ENCODE peak calls at places on chromosomes 5 and 9, in eight cellular contexts. Q is mammary epithelial cell, W is progenitor cell of endocrine pancreas, N is bronchial epithelial cell, X is IMR-90, S is tibial artery, L is AG09309, F is body of pancreas. Z is an unnamed sample.

GRCh38 chr9:5949103-5949699 is 58.5 kb downstream of the MLANA start:
- DNase-seq in Q (peak), W (no peak), N (peak), X (peak), S (no peak), L (no peak), F (no peak), Z (no peak)

GRCh38 chr5:123582570-123583293 is 70.8 kb downstream of the CSNK1G3 start:
- DNase-seq in Q (no peak), W (no peak), N (peak), X (no peak), S (no peak), L (no peak), F (no peak), Z (no peak)

GRCh38 chr5:179772355-179772754 is 21.4 kb upstream of the LTC4S start:
- DNase-seq in Q (no peak), W (no peak), N (no peak), X (no peak), S (no peak), L (no peak), F (no peak), Z (no peak)

GRCh38 chr9:73683862-73684591 is 532.4 kb downstream of the ANXA1 start:
- DNase-seq in Q (peak), W (no peak), N (peak), X (no peak), S (no peak), L (no peak), F (no peak), Z (peak)

GRCh38 chr5:15550502-15551115 is 50.6 kb downstream of the FBXL7 start:
- DNase-seq in Q (peak), W (no peak), N (peak), X (peak), S (no peak), L (no peak), F (no peak), Z (no peak)

GRCh38 chr5:59893061-59893435 is 478 bp downstream of the PDE4D start:
- DNase-seq in Q (no peak), W (no peak), N (no peak), X (no peak), S (no peak), L (no peak), F (peak), Z (no peak)

GRCh38 chr5:171310816-171311697 is 2.0 kb downstream of the TLX3 start:
- DNase-seq in Q (peak), W (no peak), N (no peak), X (peak), S (no peak), L (no peak), F (no peak), Z (no peak)

GRCh38 chr9:91034521-91034920 is 232.9 kb downstream of the SYK start:
- DNase-seq in Q (peak), W (no peak), N (peak), X (no peak), S (no peak), L (no peak), F (no peak), Z (no peak)

GRCh38 chr5:1288439-1289335 is 6.2 kb downstream of the TERT start:
- DNase-seq in Q (no peak), W (no peak), N (no peak), X (no peak), S (no peak), L (no peak), F (no peak), Z (no peak)

GRCh38 chr5:139694556-139695182 is 46.5 kb downstream of the CXXC5 start:
- DNase-seq in Q (no peak), W (no peak), N (no peak), X (peak), S (no peak), L (no peak), F (no peak), Z (no peak)

GRCh38 chr9:122053546-122053945 is 39.6 kb downstream of the TTLL11 start:
- DNase-seq in Q (no peak), W (no peak), N (no peak), X (no peak), S (no peak), L (no peak), F (no peak), Z (no peak)

GRCh38 chr5:138163721-138164120 is 14.7 kb downstream of the BRD8 start:
- DNase-seq in Q (no peak), W (no peak), N (no peak), X (no peak), S (no peak), L (no peak), F (no peak), Z (no peak)

GRCh38 chr9:127122176-127123151 is at the start of gene ANGPTL2:
- DNase-seq in Q (peak), W (peak), N (peak), X (peak), S (peak), L (peak), F (peak), Z (peak)

GRCh38 chr5:83827111-83827541 is 106.5 kb upstream of the HAPLN1 start:
- DNase-seq in Q (peak), W (no peak), N (peak), X (peak), S (no peak), L (peak), F (no peak), Z (peak)

GRCh38 chr5:74034738-74035137 is 408.7 kb downstream of the ARHGEF28 start:
- DNase-seq in Q (peak), W (no peak), N (peak), X (peak), S (no peak), L (peak), F (no peak), Z (no peak)

GRCh38 chr5:151174612-151175101 is 17.1 kb upstream of the ANXA6 start:
- DNase-seq in Q (no peak), W (no peak), N (no peak), X (no peak), S (no peak), L (no peak), F (peak), Z (no peak)

GRCh38 chr9:93649610-93650261 is 73.4 kb downstream of the PHF2 start:
- DNase-seq in Q (no peak), W (no peak), N (no peak), X (peak), S (no peak), L (no peak), F (no peak), Z (no peak)

GRCh38 chr5:175246242-175246891 is 197.6 kb downstream of the DRD1 start:
- DNase-seq in Q (peak), W (no peak), N (peak), X (peak), S (peak), L (peak), F (no peak), Z (peak)

GRCh38 chr9:98104445-98104881 is 14.6 kb downstream of the TRIM14 start:
- DNase-seq in Q (no peak), W (no peak), N (no peak), X (no peak), S (no peak), L (no peak), F (no peak), Z (no peak)

GRCh38 chr5:177356756-177357458 is 817 bp upstream of the RGS14 start:
- DNase-seq in Q (no peak), W (no peak), N (no peak), X (no peak), S (no peak), L (no peak), F (no peak), Z (no peak)

GRCh38 chr9:132651259-132651658 is 18.5 kb downstream of the DDX31 start:
- DNase-seq in Q (peak), W (no peak), N (peak), X (peak), S (no peak), L (peak), F (no peak), Z (peak)
- TF ChIP-seq CTCF in Q (peak), W (peak), N (peak), X (peak), S (no peak), L (peak), F (peak), Z (peak)

GRCh38 chr9:84937086-84937670 is 267.6 kb downstream of the NTRK2 start:
- DNase-seq in Q (no peak), W (no peak), N (no peak), X (no peak), S (no peak), L (no peak), F (no peak), Z (no peak)

GRCh38 chr9:84935528-84936117 is 266.1 kb downstream of the NTRK2 start:
- DNase-seq in Q (no peak), W (no peak), N (no peak), X (no peak), S (no peak), L (no peak), F (no peak), Z (no peak)

GRCh38 chr9:84928419-84928818 is 258.9 kb downstream of the NTRK2 start:
- DNase-seq in Q (no peak), W (no peak), N (no peak), X (no peak), S (no peak), L (no peak), F (no peak), Z (no peak)

GRCh38 chr9:84929068-84929467 is 259.5 kb downstream of the NTRK2 start:
- DNase-seq in Q (no peak), W (no peak), N (no peak), X (no peak), S (no peak), L (no peak), F (no peak), Z (no peak)

GRCh38 chr9:84932915-84933527 is 263.5 kb downstream of the NTRK2 start:
- DNase-seq in Q (peak), W (no peak), N (peak), X (no peak), S (no peak), L (no peak), F (no peak), Z (no peak)
- TF ChIP-seq CTCF in Q (peak), W (peak), N (peak), X (no peak), S (peak), L (peak), F (no peak), Z (no peak)

GRCh38 chr5:40479939-40480338 is 199.8 kb upstream of the PTGER4 start:
- DNase-seq in Q (no peak), W (no peak), N (no peak), X (no peak), S (no peak), L (no peak), F (no peak), Z (no peak)
- TF ChIP-seq CTCF in Q (no peak), W (no peak), N (no peak), X (no peak), S (no peak), L (no peak), F (no peak), Z (no peak)

DNA sequence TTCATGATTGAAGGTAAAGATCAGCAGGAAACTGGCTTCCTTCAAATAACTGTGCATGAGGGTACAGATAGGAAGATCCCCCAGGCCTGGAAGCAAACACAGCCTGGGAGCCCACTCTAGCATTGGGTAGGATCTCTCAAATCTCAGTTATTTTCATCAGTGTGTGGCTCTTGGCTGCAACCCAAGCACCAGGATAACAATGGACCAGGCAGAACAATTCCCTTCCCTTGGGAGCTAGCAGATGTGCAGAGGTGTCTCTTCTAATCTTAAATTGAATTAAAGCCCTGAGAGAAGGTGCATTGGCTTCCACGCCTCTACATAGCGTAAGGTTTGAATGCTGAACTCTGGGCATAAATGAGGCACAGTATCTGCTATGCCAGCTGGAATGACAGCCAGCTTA is 957.4 kb downstream of the CDH12 start:
- DNase-seq in Q (no peak), W (no peak), N (no peak), X (no peak), S (no peak), L (no peak), F (no peak), Z (no peak)
- TF ChIP-seq CTCF in Q (no peak), W (no peak), N (no peak), X (no peak), S (no peak), L (no peak), F (no peak), Z (no peak)

DNA sequence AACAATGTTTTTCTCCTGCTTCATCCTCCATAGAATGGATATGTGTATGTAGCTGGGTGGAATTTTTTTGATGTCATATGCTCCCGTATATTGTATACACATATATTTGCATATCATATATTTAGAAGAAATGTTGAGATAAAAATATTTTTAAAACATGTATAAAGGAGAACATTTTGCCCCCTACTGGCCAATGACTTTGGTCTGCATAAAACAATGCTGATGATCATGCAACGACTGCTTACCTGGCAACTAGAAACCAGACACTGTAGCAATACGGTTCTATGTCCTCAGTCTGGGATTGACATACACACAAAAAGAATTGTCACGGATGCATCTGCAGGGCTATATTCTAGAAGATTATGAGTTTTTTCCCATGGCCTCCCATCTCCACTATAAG is 503.6 kb downstream of the ELAVL2 start:
- DNase-seq in Q (peak), W (no peak), N (peak), X (peak), S (no peak), L (no peak), F (no peak), Z (no peak)
- TF ChIP-seq CTCF in Q (peak), W (peak), N (no peak), X (peak), S (no peak), L (no peak), F (peak), Z (no peak)

GRCh38 chr5:134224905-134225779 is 731 bp downstream of the PPP2CA start:
- DNase-seq in Q (peak), W (peak), N (peak), X (peak), S (peak), L (no peak), F (peak), Z (no peak)
- TF ChIP-seq CTCF in Q (no peak), W (peak), N (peak), X (peak), S (no peak), L (no peak), F (peak), Z (peak)

DNA sequence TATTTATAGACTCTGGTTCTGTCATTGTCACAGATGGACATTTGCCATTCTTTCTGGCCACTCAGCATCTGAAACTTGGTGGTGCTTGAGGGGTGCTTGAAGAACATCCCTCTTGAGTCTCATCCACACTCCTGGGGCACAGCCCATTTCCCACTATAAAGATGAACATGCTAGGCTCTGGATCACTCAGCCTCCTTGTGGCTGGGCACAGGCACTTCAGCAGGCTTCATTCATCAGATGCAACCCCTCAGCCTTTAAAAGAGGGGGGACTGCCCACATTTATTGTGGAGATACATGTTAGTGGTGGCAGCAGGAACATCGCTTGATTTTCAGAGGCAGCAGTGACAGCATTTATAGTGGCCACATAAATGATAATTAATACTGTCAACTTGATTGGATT is 124.7 kb upstream of the NIPBL start:
- DNase-seq in Q (no peak), W (no peak), N (no peak), X (no peak), S (no peak), L (no peak), F (no peak), Z (no peak)
- TF ChIP-seq CTCF in Q (peak), W (peak), N (peak), X (no peak), S (no peak), L (peak), F (no peak), Z (no peak)

GRCh38 chr9:1939926-1940368 is 75.2 kb upstream of the SMARCA2 start:
- DNase-seq in Q (peak), W (no peak), N (peak), X (peak), S (no peak), L (no peak), F (peak), Z (no peak)
- TF ChIP-seq CTCF in Q (peak), W (peak), N (peak), X (peak), S (no peak), L (peak), F (peak), Z (peak)